ENCODE peak calls at places on chromosomes 5 and 9, in nine cellular contexts. One of them, this sample, is unnamed.
A peak's percentile ranks its signal among the peaks of the same experiment; 100 is the strongest.

GRCh38 chr5:149719666-149720065 is 10.4 kb upstream of the PPARGC1B start:
- DNase-seq in mesenteric fat pad: no peak
- DNase-seq in tibial nerve: no peak
- DNase-seq in Kasumi-1: no peak
- DNase-seq in type B pancreatic cell: no peak
- DNase-seq in activated CD8-positive, alpha-beta memory T cell treated with anti-CD3 and anti-CD28 coated beads, Interleukin-2, amount 10 ng/mL, durations not matched to agents 7 days and 5 days: no peak
- DNase-seq in activated CD4-positive, alpha-beta T cell treated with anti-CD3 and anti-CD28 coated beads, Interleukin-2, amount 50 U/mL, for 4 hours: no peak
- DNase-seq in KBM-7: no peak
- DNase-seq in frontal cortex: no peak
- DNase-seq in this sample: no peak

GRCh38 chr5:54742417-54742889 is 224.9 kb downstream of the SNX18 start:
- DNase-seq in tibial nerve: no peak
- DNase-seq in type B pancreatic cell: no peak
- DNase-seq in Kasumi-1: no peak
- DNase-seq in mesenteric fat pad: no peak
- DNase-seq in KBM-7: no peak
- DNase-seq in frontal cortex: no peak
- DNase-seq in activated CD8-positive, alpha-beta memory T cell treated with anti-CD3 and anti-CD28 coated beads, Interleukin-2, amount 10 ng/mL, durations not matched to agents 7 days and 5 days: no peak
- DNase-seq in activated CD4-positive, alpha-beta T cell treated with anti-CD3 and anti-CD28 coated beads, Interleukin-2, amount 50 U/mL, for 4 hours: no peak
- DNase-seq in this sample: no peak

GRCh38 chr5:79707535-79707934 is 17.9 kb downstream of the CMYA5 start:
- DNase-seq in Kasumi-1: no peak
- DNase-seq in tibial nerve: no peak
- DNase-seq in activated CD8-positive, alpha-beta memory T cell treated with anti-CD3 and anti-CD28 coated beads, Interleukin-2, amount 10 ng/mL, durations not matched to agents 7 days and 5 days: no peak
- DNase-seq in type B pancreatic cell: no peak
- DNase-seq in activated CD4-positive, alpha-beta T cell treated with anti-CD3 and anti-CD28 coated beads, Interleukin-2, amount 50 U/mL, for 4 hours: no peak
- DNase-seq in frontal cortex: no peak
- DNase-seq in KBM-7: no peak
- DNase-seq in mesenteric fat pad: no peak
- DNase-seq in this sample: no peak

GRCh38 chr9:135607401-135608293 is 31.7 kb downstream of the GLT6D1 start:
- DNase-seq in activated CD8-positive, alpha-beta memory T cell treated with anti-CD3 and anti-CD28 coated beads, Interleukin-2, amount 10 ng/mL, durations not matched to agents 7 days and 5 days: peak; percentile 36
- DNase-seq in KBM-7: no peak
- DNase-seq in frontal cortex: no peak
- DNase-seq in tibial nerve: no peak
- DNase-seq in activated CD4-positive, alpha-beta T cell treated with anti-CD3 and anti-CD28 coated beads, Interleukin-2, amount 50 U/mL, for 4 hours: no peak
- DNase-seq in mesenteric fat pad: peak; percentile 81
- DNase-seq in Kasumi-1: no peak
- DNase-seq in type B pancreatic cell: peak; percentile 66
- DNase-seq in this sample: no peak

GRCh38 chr9:80619356-80619755 is 1047.6 kb downstream of the TLE4 start:
- DNase-seq in KBM-7: no peak
- DNase-seq in type B pancreatic cell: no peak
- DNase-seq in frontal cortex: no peak
- DNase-seq in activated CD4-positive, alpha-beta T cell treated with anti-CD3 and anti-CD28 coated beads, Interleukin-2, amount 50 U/mL, for 4 hours: no peak
- DNase-seq in activated CD8-positive, alpha-beta memory T cell treated with anti-CD3 and anti-CD28 coated beads, Interleukin-2, amount 10 ng/mL, durations not matched to agents 7 days and 5 days: no peak
- DNase-seq in mesenteric fat pad: no peak
- DNase-seq in Kasumi-1: no peak
- DNase-seq in tibial nerve: no peak
- DNase-seq in this sample: no peak

GRCh38 chr5:56649569-56649968 is 165.8 kb upstream of the MAP3K1 start:
- DNase-seq in type B pancreatic cell: no peak
- DNase-seq in Kasumi-1: no peak
- DNase-seq in KBM-7: no peak
- DNase-seq in frontal cortex: no peak
- DNase-seq in tibial nerve: no peak
- DNase-seq in activated CD4-positive, alpha-beta T cell treated with anti-CD3 and anti-CD28 coated beads, Interleukin-2, amount 50 U/mL, for 4 hours: no peak
- DNase-seq in mesenteric fat pad: no peak
- DNase-seq in activated CD8-positive, alpha-beta memory T cell treated with anti-CD3 and anti-CD28 coated beads, Interleukin-2, amount 10 ng/mL, durations not matched to agents 7 days and 5 days: no peak
- DNase-seq in this sample: no peak

GRCh38 chr9:88075966-88076285 is 62.3 kb downstream of the SPATA31C2 start:
- DNase-seq in frontal cortex: no peak
- DNase-seq in mesenteric fat pad: no peak
- DNase-seq in type B pancreatic cell: no peak
- DNase-seq in tibial nerve: no peak
- DNase-seq in Kasumi-1: no peak
- DNase-seq in activated CD4-positive, alpha-beta T cell treated with anti-CD3 and anti-CD28 coated beads, Interleukin-2, amount 50 U/mL, for 4 hours: no peak
- DNase-seq in activated CD8-positive, alpha-beta memory T cell treated with anti-CD3 and anti-CD28 coated beads, Interleukin-2, amount 10 ng/mL, durations not matched to agents 7 days and 5 days: no peak
- DNase-seq in KBM-7: no peak
- DNase-seq in this sample: no peak

GRCh38 chr9:136107155-136107952 is 11.3 kb downstream of the TMEM250 start:
- DNase-seq in KBM-7: peak; percentile 82
- DNase-seq in type B pancreatic cell: no peak
- DNase-seq in tibial nerve: no peak
- DNase-seq in activated CD8-positive, alpha-beta memory T cell treated with anti-CD3 and anti-CD28 coated beads, Interleukin-2, amount 10 ng/mL, durations not matched to agents 7 days and 5 days: peak; percentile 88
- DNase-seq in frontal cortex: no peak
- DNase-seq in Kasumi-1: peak; percentile 51
- DNase-seq in mesenteric fat pad: no peak
- DNase-seq in activated CD4-positive, alpha-beta T cell treated with anti-CD3 and anti-CD28 coated beads, Interleukin-2, amount 50 U/mL, for 4 hours: no peak
- DNase-seq in this sample: no peak

GRCh38 chr5:136032564-136032963 is 3.8 kb downstream of the TGFBI start:
- DNase-seq in mesenteric fat pad: peak; percentile 30
- DNase-seq in frontal cortex: no peak
- DNase-seq in Kasumi-1: no peak
- DNase-seq in type B pancreatic cell: no peak
- DNase-seq in tibial nerve: peak; percentile 72
- DNase-seq in activated CD8-positive, alpha-beta memory T cell treated with anti-CD3 and anti-CD28 coated beads, Interleukin-2, amount 10 ng/mL, durations not matched to agents 7 days and 5 days: no peak
- DNase-seq in KBM-7: no peak
- DNase-seq in activated CD4-positive, alpha-beta T cell treated with anti-CD3 and anti-CD28 coated beads, Interleukin-2, amount 50 U/mL, for 4 hours: no peak
- DNase-seq in this sample: no peak

GRCh38 chr9:131410051-131410491 is 16.2 kb downstream of the PRRC2B start:
- DNase-seq in frontal cortex: no peak
- DNase-seq in mesenteric fat pad: no peak
- DNase-seq in Kasumi-1: peak; percentile 85
- DNase-seq in activated CD4-positive, alpha-beta T cell treated with anti-CD3 and anti-CD28 coated beads, Interleukin-2, amount 50 U/mL, for 4 hours: no peak
- DNase-seq in KBM-7: peak; percentile 67
- DNase-seq in tibial nerve: no peak
- DNase-seq in type B pancreatic cell: no peak
- DNase-seq in activated CD8-positive, alpha-beta memory T cell treated with anti-CD3 and anti-CD28 coated beads, Interleukin-2, amount 10 ng/mL, durations not matched to agents 7 days and 5 days: peak; percentile 72
- DNase-seq in this sample: peak; percentile 17

GRCh38 chr5:173242675-173243085 is 7.7 kb upstream of the NKX2-5 start:
- DNase-seq in activated CD8-positive, alpha-beta memory T cell treated with anti-CD3 and anti-CD28 coated beads, Interleukin-2, amount 10 ng/mL, durations not matched to agents 7 days and 5 days: no peak
- DNase-seq in frontal cortex: no peak
- DNase-seq in type B pancreatic cell: no peak
- DNase-seq in mesenteric fat pad: peak; percentile 85
- DNase-seq in activated CD4-positive, alpha-beta T cell treated with anti-CD3 and anti-CD28 coated beads, Interleukin-2, amount 50 U/mL, for 4 hours: no peak
- DNase-seq in tibial nerve: no peak
- DNase-seq in KBM-7: no peak
- DNase-seq in Kasumi-1: no peak
- DNase-seq in this sample: no peak

GRCh38 chr5:177419045-177419444 is 7.4 kb upstream of the GRK6 start:
- DNase-seq in activated CD8-positive, alpha-beta memory T cell treated with anti-CD3 and anti-CD28 coated beads, Interleukin-2, amount 10 ng/mL, durations not matched to agents 7 days and 5 days: no peak
- DNase-seq in frontal cortex: no peak
- DNase-seq in tibial nerve: no peak
- DNase-seq in Kasumi-1: no peak
- DNase-seq in mesenteric fat pad: no peak
- DNase-seq in type B pancreatic cell: no peak
- DNase-seq in KBM-7: no peak
- DNase-seq in activated CD4-positive, alpha-beta T cell treated with anti-CD3 and anti-CD28 coated beads, Interleukin-2, amount 50 U/mL, for 4 hours: no peak
- DNase-seq in this sample: no peak

GRCh38 chr9:4927701-4928100 is 57.4 kb upstream of the JAK2 start:
- DNase-seq in activated CD8-positive, alpha-beta memory T cell treated with anti-CD3 and anti-CD28 coated beads, Interleukin-2, amount 10 ng/mL, durations not matched to agents 7 days and 5 days: no peak
- DNase-seq in Kasumi-1: no peak
- DNase-seq in mesenteric fat pad: no peak
- DNase-seq in tibial nerve: no peak
- DNase-seq in KBM-7: no peak
- DNase-seq in activated CD4-positive, alpha-beta T cell treated with anti-CD3 and anti-CD28 coated beads, Interleukin-2, amount 50 U/mL, for 4 hours: no peak
- DNase-seq in type B pancreatic cell: no peak
- DNase-seq in frontal cortex: no peak
- DNase-seq in this sample: no peak

GRCh38 chr5:149141957-149142851 is 911 bp downstream of the ABLIM3 start:
- DNase-seq in Kasumi-1: peak; percentile 19
- DNase-seq in KBM-7: peak; percentile 56
- DNase-seq in activated CD4-positive, alpha-beta T cell treated with anti-CD3 and anti-CD28 coated beads, Interleukin-2, amount 50 U/mL, for 4 hours: no peak
- DNase-seq in type B pancreatic cell: no peak
- DNase-seq in tibial nerve: peak; percentile 40
- DNase-seq in frontal cortex: peak; percentile 48
- DNase-seq in mesenteric fat pad: no peak
- DNase-seq in activated CD8-positive, alpha-beta memory T cell treated with anti-CD3 and anti-CD28 coated beads, Interleukin-2, amount 10 ng/mL, durations not matched to agents 7 days and 5 days: no peak
- DNase-seq in this sample: no peak

GRCh38 chr5:72645447-72645846 is 138.2 kb upstream of the ZNF366 start:
- DNase-seq in Kasumi-1: no peak
- DNase-seq in mesenteric fat pad: no peak
- DNase-seq in type B pancreatic cell: no peak
- DNase-seq in KBM-7: no peak
- DNase-seq in activated CD4-positive, alpha-beta T cell treated with anti-CD3 and anti-CD28 coated beads, Interleukin-2, amount 50 U/mL, for 4 hours: no peak
- DNase-seq in tibial nerve: no peak
- DNase-seq in activated CD8-positive, alpha-beta memory T cell treated with anti-CD3 and anti-CD28 coated beads, Interleukin-2, amount 10 ng/mL, durations not matched to agents 7 days and 5 days: no peak
- DNase-seq in frontal cortex: no peak
- DNase-seq in this sample: no peak

GRCh38 chr5:91176288-91177016 is 206.7 kb downstream of the ARRDC3 start:
- DNase-seq in Kasumi-1: no peak
- DNase-seq in activated CD8-positive, alpha-beta memory T cell treated with anti-CD3 and anti-CD28 coated beads, Interleukin-2, amount 10 ng/mL, durations not matched to agents 7 days and 5 days: no peak
- DNase-seq in tibial nerve: no peak
- DNase-seq in activated CD4-positive, alpha-beta T cell treated with anti-CD3 and anti-CD28 coated beads, Interleukin-2, amount 50 U/mL, for 4 hours: no peak
- DNase-seq in mesenteric fat pad: no peak
- DNase-seq in KBM-7: no peak
- DNase-seq in frontal cortex: no peak
- DNase-seq in type B pancreatic cell: no peak
- DNase-seq in this sample: no peak

GRCh38 chr9:1013018-1013417 is 36.6 kb downstream of the DMRT3 start:
- DNase-seq in activated CD8-positive, alpha-beta memory T cell treated with anti-CD3 and anti-CD28 coated beads, Interleukin-2, amount 10 ng/mL, durations not matched to agents 7 days and 5 days: no peak
- DNase-seq in tibial nerve: no peak
- DNase-seq in activated CD4-positive, alpha-beta T cell treated with anti-CD3 and anti-CD28 coated beads, Interleukin-2, amount 50 U/mL, for 4 hours: no peak
- DNase-seq in type B pancreatic cell: no peak
- DNase-seq in mesenteric fat pad: no peak
- DNase-seq in KBM-7: peak; percentile 37
- DNase-seq in frontal cortex: no peak
- DNase-seq in Kasumi-1: no peak
- DNase-seq in this sample: no peak

GRCh38 chr5:54743997-54744788 is 226.6 kb downstream of the SNX18 start:
- DNase-seq in KBM-7: peak; percentile 79
- DNase-seq in type B pancreatic cell: no peak
- DNase-seq in Kasumi-1: peak; percentile 72
- DNase-seq in mesenteric fat pad: no peak
- DNase-seq in activated CD8-positive, alpha-beta memory T cell treated with anti-CD3 and anti-CD28 coated beads, Interleukin-2, amount 10 ng/mL, durations not matched to agents 7 days and 5 days: peak; percentile 82
- DNase-seq in activated CD4-positive, alpha-beta T cell treated with anti-CD3 and anti-CD28 coated beads, Interleukin-2, amount 50 U/mL, for 4 hours: peak; percentile 6
- DNase-seq in frontal cortex: peak; percentile 12
- DNase-seq in tibial nerve: peak; percentile 35
- DNase-seq in this sample: peak; percentile 25

GRCh38 chr5:148976569-148977321 is 86.1 kb downstream of the SH3TC2 start:
- DNase-seq in type B pancreatic cell: no peak
- DNase-seq in frontal cortex: no peak
- DNase-seq in mesenteric fat pad: no peak
- DNase-seq in activated CD8-positive, alpha-beta memory T cell treated with anti-CD3 and anti-CD28 coated beads, Interleukin-2, amount 10 ng/mL, durations not matched to agents 7 days and 5 days: no peak
- DNase-seq in KBM-7: no peak
- DNase-seq in tibial nerve: no peak
- DNase-seq in Kasumi-1: no peak
- DNase-seq in activated CD4-positive, alpha-beta T cell treated with anti-CD3 and anti-CD28 coated beads, Interleukin-2, amount 50 U/mL, for 4 hours: no peak
- DNase-seq in this sample: no peak

GRCh38 chr9:115524467-115525059 is 406.6 kb upstream of the TNC start:
- DNase-seq in frontal cortex: peak; percentile 29
- DNase-seq in Kasumi-1: peak; percentile 54
- DNase-seq in mesenteric fat pad: no peak
- DNase-seq in tibial nerve: peak; percentile 60
- DNase-seq in KBM-7: peak; percentile 46
- DNase-seq in type B pancreatic cell: no peak
- DNase-seq in activated CD8-positive, alpha-beta memory T cell treated with anti-CD3 and anti-CD28 coated beads, Interleukin-2, amount 10 ng/mL, durations not matched to agents 7 days and 5 days: no peak
- DNase-seq in activated CD4-positive, alpha-beta T cell treated with anti-CD3 and anti-CD28 coated beads, Interleukin-2, amount 50 U/mL, for 4 hours: no peak
- DNase-seq in this sample: peak; percentile 0

GRCh38 chr9:124810513-124811355 is 33.8 kb downstream of the OLFML2A start:
- DNase-seq in type B pancreatic cell: no peak
- DNase-seq in tibial nerve: no peak
- DNase-seq in mesenteric fat pad: no peak
- DNase-seq in activated CD4-positive, alpha-beta T cell treated with anti-CD3 and anti-CD28 coated beads, Interleukin-2, amount 50 U/mL, for 4 hours: no peak
- DNase-seq in frontal cortex: no peak
- DNase-seq in activated CD8-positive, alpha-beta memory T cell treated with anti-CD3 and anti-CD28 coated beads, Interleukin-2, amount 10 ng/mL, durations not matched to agents 7 days and 5 days: no peak
- DNase-seq in KBM-7: no peak
- DNase-seq in Kasumi-1: no peak
- DNase-seq in this sample: no peak

GRCh38 chr5:40409600-40409999 is 270.1 kb upstream of the PTGER4 start:
- DNase-seq in activated CD8-positive, alpha-beta memory T cell treated with anti-CD3 and anti-CD28 coated beads, Interleukin-2, amount 10 ng/mL, durations not matched to agents 7 days and 5 days: peak; percentile 76
- DNase-seq in Kasumi-1: peak; percentile 89
- DNase-seq in tibial nerve: no peak
- DNase-seq in mesenteric fat pad: no peak
- DNase-seq in activated CD4-positive, alpha-beta T cell treated with anti-CD3 and anti-CD28 coated beads, Interleukin-2, amount 50 U/mL, for 4 hours: no peak
- DNase-seq in frontal cortex: no peak
- DNase-seq in type B pancreatic cell: no peak
- DNase-seq in KBM-7: peak; percentile 81
- DNase-seq in this sample: no peak

GRCh38 chr9:130328349-130328801 is 62.8 kb downstream of the HMCN2 start:
- DNase-seq in tibial nerve: peak; percentile 81
- DNase-seq in Kasumi-1: no peak
- DNase-seq in activated CD8-positive, alpha-beta memory T cell treated with anti-CD3 and anti-CD28 coated beads, Interleukin-2, amount 10 ng/mL, durations not matched to agents 7 days and 5 days: no peak
- DNase-seq in frontal cortex: no peak
- DNase-seq in KBM-7: no peak
- DNase-seq in activated CD4-positive, alpha-beta T cell treated with anti-CD3 and anti-CD28 coated beads, Interleukin-2, amount 50 U/mL, for 4 hours: no peak
- DNase-seq in mesenteric fat pad: no peak
- DNase-seq in type B pancreatic cell: no peak
- DNase-seq in this sample: no peak

This sample was measured in stimulated activated naive CD4-positive, alpha-beta T cell treated with Interleukin-2 at 50 U/mL for 16 hours.